ENCODE peak calls at places on chromosomes 1 and 21, in nine cellular contexts. W, G, N, A, Z, L, R, C and D are unnamed samples.

GRCh38 chr1:156251527-156251926 is 3.7 kb upstream of the PAQR6 start:
- DNase-seq in Z (no peak), A (no peak), N (no peak), G (no peak), W (no peak), L (no peak), R (no peak), C (no peak), D (no peak)

GRCh38 chr1:104593418-104594187 is 843.9 kb downstream of the AMY1C start:
- DNase-seq in R (no peak), G (no peak), W (no peak), Z (no peak), L (no peak), A (no peak), N (no peak), C (no peak), D (no peak)

GRCh38 chr1:248842781-248843331 is 4.8 kb downstream of the ZNF672 start:
- DNase-seq in A (no peak), G (no peak), R (no peak), W (no peak), N (no peak), L (no peak), Z (no peak), C (no peak), D (no peak)

GRCh38 chr1:96723372-96723771 is 1.8 kb downstream of the PTBP2 start:
- DNase-seq in Z (no peak), G (no peak), W (no peak), N (no peak), C (no peak), R (no peak), A (no peak), L (no peak), D (no peak)

GRCh38 chr1:206464456-206464964 is 5.8 kb upstream of the IKBKE start:
- DNase-seq in Z (no peak), C (no peak), L (peak), G (no peak), N (no peak), A (peak), R (no peak), W (no peak), D (no peak)

GRCh38 chr1:67753776-67754525 is 69.0 kb downstream of the GADD45A start:
- DNase-seq in C (no peak), R (no peak), N (no peak), L (no peak), W (no peak), A (no peak), Z (no peak), G (no peak), D (no peak)

GRCh38 chr1:2512862-2513421 is 13.5 kb downstream of the PANK4 start:
- DNase-seq in Z (no peak), A (no peak), L (no peak), R (no peak), G (no peak), C (no peak), W (no peak), N (no peak), D (no peak)

GRCh38 chr1:231918239-231919015 is 291.8 kb downstream of the DISC1 start:
- DNase-seq in G (no peak), Z (no peak), L (peak), A (no peak), R (peak), N (no peak), W (no peak), C (no peak), D (no peak)

GRCh38 chr1:51444534-51445192 is 74.4 kb downstream of the EPS15 start:
- DNase-seq in A (no peak), L (no peak), G (no peak), Z (no peak), N (no peak), C (no peak), R (no peak), W (no peak), D (no peak)

GRCh38 chr1:163824006-163824405 is 502.3 kb downstream of the NUF2 start:
- DNase-seq in L (peak), A (peak), R (peak), Z (no peak), W (no peak), C (no peak), G (no peak), N (no peak), D (no peak)

GRCh38 chr1:14129009-14129408 is 429.0 kb downstream of the PRDM2 start:
- DNase-seq in R (no peak), L (no peak), W (no peak), A (no peak), G (no peak), C (no peak), Z (no peak), N (no peak), D (no peak)

GRCh38 chr1:115063238-115063901 is 25.9 kb downstream of the TSPAN2 start:
- DNase-seq in R (no peak), N (no peak), W (no peak), L (no peak), G (no peak), A (no peak), Z (no peak), C (no peak), D (no peak)

GRCh38 chr21:39316729-39317128 is 3.3 kb upstream of the BRWD1 start:
- DNase-seq in Z (no peak), A (no peak), R (no peak), L (no peak), W (no peak), G (no peak), N (no peak), C (no peak), D (no peak)

GRCh38 chr1:117312453-117313138 is 54.7 kb upstream of the MAN1A2 start:
- DNase-seq in L (peak), W (no peak), G (peak), N (peak), R (peak), C (no peak), Z (no peak), A (peak), D (no peak)

GRCh38 chr1:59743324-59744108 is 71.2 kb upstream of the HOOK1 start:
- DNase-seq in A (no peak), G (no peak), C (no peak), L (no peak), Z (no peak), W (no peak), N (peak), R (no peak), D (no peak)

GRCh38 chr1:1438531-1439381 is 3.3 kb downstream of the VWA1 start:
- DNase-seq in L (no peak), Z (no peak), N (no peak), G (peak), R (no peak), A (no peak), W (no peak), C (no peak), D (no peak)

GRCh38 chr1:86696522-86696921 is 7.9 kb upstream of the SH3GLB1 start:
- DNase-seq in N (no peak), Z (no peak), A (peak), W (no peak), R (no peak), C (no peak), L (no peak), G (no peak), D (no peak)

GRCh38 chr1:150366416-150367296 is 2.7 kb downstream of the RPRD2 start:
- DNase-seq in R (no peak), Z (no peak), A (peak), W (no peak), G (no peak), L (no peak), C (no peak), N (no peak), D (no peak)

GRCh38 chr21:32733356-32733755 is 5.5 kb upstream of the SYNJ1 start:
- DNase-seq in A (no peak), Z (no peak), G (no peak), W (no peak), L (no peak), C (no peak), R (no peak), N (no peak), D (no peak)

GRCh38 chr21:41555053-41555452 is 47.1 kb upstream of the TMPRSS2 start:
- DNase-seq in N (no peak), W (no peak), L (no peak), G (no peak), C (no peak), A (no peak), R (no peak), Z (no peak), D (no peak)

GRCh38 chr1:41833519-41834000 is 85.2 kb downstream of the HIVEP3 start:
- DNase-seq in R (no peak), L (no peak), G (no peak), C (no peak), W (no peak), Z (no peak), A (no peak), N (no peak), D (no peak)

GRCh38 chr1:166479052-166479631 is 312.3 kb upstream of the FAM78B start:
- DNase-seq in Z (peak), A (peak), C (peak), G (peak), R (peak), W (peak), N (no peak), L (peak), D (peak)

DNA sequence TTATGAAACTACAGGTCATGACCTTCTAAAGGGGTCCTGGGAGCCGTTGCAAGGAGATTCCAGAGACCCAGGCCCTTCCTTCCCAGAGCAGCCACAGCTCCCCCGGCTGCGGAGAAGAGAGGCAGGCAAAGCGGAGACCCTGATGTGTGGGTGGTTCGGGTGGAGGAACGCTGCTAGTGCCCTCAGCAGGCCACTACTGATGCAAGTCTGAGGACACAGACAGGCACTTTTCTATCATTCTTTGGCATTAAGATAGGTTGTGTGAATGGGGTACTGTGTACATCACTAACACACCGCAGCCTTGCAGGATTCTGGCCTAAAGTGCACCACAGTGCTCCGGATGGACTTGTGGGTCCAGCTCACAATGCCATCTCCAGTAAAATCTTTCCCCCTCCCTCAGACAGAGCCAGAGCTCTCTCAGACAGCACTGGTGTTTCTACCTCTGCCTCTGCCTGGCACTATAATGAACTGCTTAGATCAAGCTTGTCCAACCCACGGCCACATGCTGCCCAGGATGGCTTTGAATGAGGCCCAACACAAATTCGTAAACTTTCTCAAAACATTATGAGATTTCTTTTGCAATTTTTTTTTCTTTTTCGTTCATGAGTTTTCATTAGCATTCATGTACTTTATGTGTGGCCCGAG is 121.4 kb downstream of the TGFBR3 start:
- DNase-seq in W (peak), N (no peak), L (no peak), R (no peak), C (no peak), G (no peak), Z (peak), A (no peak), D (no peak)
- TF ChIP-seq CTCF in W (no peak), N (no peak), L (peak), R (no peak), C (no peak), G (no peak), Z (no peak), A (no peak), D (no peak)

GRCh38 chr1:241944300-241944699 is 13.3 kb upstream of the BECN2 start:
- DNase-seq in N (no peak), C (no peak), W (no peak), G (no peak), R (no peak), A (no peak), L (no peak), Z (no peak), D (no peak)
- TF ChIP-seq CTCF in N (no peak), C (no peak), W (no peak), G (no peak), R (no peak), A (no peak), L (no peak), Z (no peak), D (no peak)

DNA sequence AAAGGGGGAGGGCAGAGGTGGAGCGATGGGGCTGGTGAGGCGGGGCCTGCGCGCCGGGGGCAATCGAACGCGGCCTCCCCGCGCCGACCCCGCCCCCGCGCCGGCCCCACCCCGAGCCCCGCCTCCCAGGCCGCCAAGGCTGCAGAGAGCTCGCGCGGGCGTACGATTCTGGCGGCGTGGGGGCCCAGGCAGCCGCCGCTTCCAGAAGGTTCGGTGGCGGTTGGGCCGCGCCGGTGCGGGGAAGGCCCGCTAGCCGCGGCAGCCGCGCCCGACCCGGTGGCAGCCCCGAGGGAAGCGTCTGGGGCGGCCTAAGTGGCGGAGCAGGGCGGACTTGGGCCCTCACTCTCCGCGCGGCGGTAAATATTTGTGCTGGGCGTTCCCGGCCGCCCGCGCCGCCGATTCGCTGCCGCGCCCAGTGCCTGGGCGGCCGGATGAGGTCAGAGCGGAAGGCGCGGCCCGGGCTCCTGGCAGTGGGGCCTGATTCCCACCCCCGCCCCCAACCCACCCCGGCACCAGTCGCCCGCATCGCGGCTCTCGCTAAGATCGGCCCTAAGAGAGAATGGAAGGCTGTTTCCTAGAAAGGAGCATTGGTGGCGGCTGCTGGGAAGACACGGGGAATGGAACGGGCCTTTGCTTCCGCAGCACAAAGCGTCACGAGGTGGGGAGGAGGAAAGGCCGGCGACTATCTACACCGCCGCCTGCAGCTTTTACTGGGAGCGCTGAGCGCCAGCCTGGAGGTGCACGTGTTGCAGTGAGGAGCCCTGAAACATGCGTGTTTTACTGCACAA is at the start of gene ACOT7:
- DNase-seq in L (peak), W (peak), N (peak), C (peak), R (peak), Z (peak), G (peak), A (peak), D (peak)
- TF ChIP-seq CTCF in L (peak), W (peak), N (peak), C (no peak), R (no peak), Z (no peak), G (no peak), A (peak), D (no peak)

GRCh38 chr1:54861070-54861761 is 25.8 kb downstream of the DHCR24 start:
- DNase-seq in N (no peak), G (no peak), R (no peak), A (no peak), W (no peak), C (no peak), Z (no peak), L (no peak), D (no peak)
- TF ChIP-seq CTCF in N (no peak), G (no peak), R (no peak), A (no peak), W (no peak), C (no peak), Z (no peak), L (no peak), D (no peak)